ENCODE peak calls at places on chromosomes 2 and 18, in eight cellular contexts. C, W, E, Z, Y, Q, V and S are unnamed samples.

GRCh38 chr2:135991861-135992260 is 6.4 kb upstream of the DARS1 start:
- DNase-seq in C (no peak), W (no peak), E (no peak), Z (no peak), Y (no peak), Q (no peak), V (no peak), S (no peak)

GRCh38 chr2:42063383-42064171 is 15.8 kb downstream of the PKDCC start:
- DNase-seq in C (no peak), W (no peak), E (no peak), Z (peak), Y (no peak), Q (peak), V (no peak), S (no peak)

GRCh38 chr2:233556756-233557736 is 9.5 kb downstream of the USP40 start:
- DNase-seq in C (no peak), W (no peak), E (no peak), Z (peak), Y (no peak), Q (peak), V (no peak), S (no peak)

GRCh38 chr2:235333076-235333475 is 160.8 kb upstream of the AGAP1 start:
- DNase-seq in C (no peak), W (no peak), E (no peak), Z (no peak), Y (no peak), Q (no peak), V (no peak), S (no peak)

GRCh38 chr2:65442420-65443020 is 10.1 kb upstream of the SPRED2 start:
- DNase-seq in C (no peak), W (no peak), E (no peak), Z (no peak), Y (no peak), Q (no peak), V (no peak), S (no peak)

GRCh38 chr2:233331536-233331935 is 22.8 kb upstream of the DGKD start:
- DNase-seq in C (peak), W (no peak), E (no peak), Z (no peak), Y (peak), Q (no peak), V (peak), S (peak)

GRCh38 chr2:1863386-1863785 is 119.1 kb upstream of the PXDN start:
- DNase-seq in C (no peak), W (no peak), E (no peak), Z (no peak), Y (no peak), Q (no peak), V (no peak), S (no peak)

GRCh38 chr2:69164379-69164778 is 151.4 kb downstream of the ANTXR1 start:
- DNase-seq in C (no peak), W (no peak), E (no peak), Z (peak), Y (no peak), Q (peak), V (no peak), S (no peak)

GRCh38 chr18:29644276-29644675 is 1398.3 kb downstream of the DSC3 start:
- DNase-seq in C (no peak), W (no peak), E (no peak), Z (peak), Y (no peak), Q (no peak), V (no peak), S (no peak)

GRCh38 chr2:26768759-26769500 is 4.8 kb downstream of the SLC35F6 start:
- DNase-seq in C (no peak), W (no peak), E (no peak), Z (peak), Y (no peak), Q (no peak), V (no peak), S (no peak)

GRCh38 chr2:226489765-226490164 is 309.9 kb downstream of the IRS1 start:
- DNase-seq in C (no peak), W (no peak), E (no peak), Z (peak), Y (no peak), Q (peak), V (no peak), S (no peak)

GRCh38 chr2:227503433-227504406 is 31.8 kb downstream of the AGFG1 start:
- DNase-seq in C (no peak), W (no peak), E (no peak), Z (peak), Y (no peak), Q (no peak), V (no peak), S (no peak)

GRCh38 chr18:2654828-2655152 is 736 bp upstream of the SMCHD1 start:
- DNase-seq in C (peak), W (no peak), E (no peak), Z (no peak), Y (peak), Q (no peak), V (peak), S (peak)

GRCh38 chr2:64899081-64899865 is 89.9 kb upstream of the SLC1A4 start:
- DNase-seq in C (no peak), W (no peak), E (no peak), Z (no peak), Y (no peak), Q (no peak), V (no peak), S (no peak)